ENCODE peak calls at places on chromosome 6, in nine cellular contexts. One of them, this sample, is unnamed.

GRCh38 chr6:154403803-154404202 is 47.2 kb upstream of the IPCEF1 start:
- DNase-seq in fibroblast of pulmonary artery: peak; percentile 68
- DNase-seq in AG10803: peak; percentile 62
- DNase-seq in ovary: peak; percentile 39
- DNase-seq in GM23338: no peak
- DNase-seq in Caco-2: no peak
- DNase-seq in endothelial cell: no peak
- DNase-seq in tibial artery: no peak
- DNase-seq in psoas muscle: no peak
- DNase-seq in this sample: no peak

GRCh38 chr6:154448448-154449096 is 61.9 kb downstream of the CNKSR3 start:
- DNase-seq in endothelial cell: no peak
- DNase-seq in GM23338: peak; percentile 43
- DNase-seq in psoas muscle: no peak
- DNase-seq in Caco-2: no peak
- DNase-seq in fibroblast of pulmonary artery: peak; percentile 83
- DNase-seq in AG10803: peak; percentile 82
- DNase-seq in tibial artery: no peak
- DNase-seq in ovary: no peak
- DNase-seq in this sample: no peak

GRCh38 chr6:53244958-53245357 is 96.3 kb upstream of the GCM1 start:
- DNase-seq in psoas muscle: no peak
- DNase-seq in endothelial cell: no peak
- DNase-seq in tibial artery: no peak
- DNase-seq in Caco-2: no peak
- DNase-seq in AG10803: no peak
- DNase-seq in fibroblast of pulmonary artery: no peak
- DNase-seq in ovary: no peak
- DNase-seq in GM23338: no peak
- DNase-seq in this sample: no peak

GRCh38 chr6:160081398-160081797 is 40.2 kb upstream of the SLC22A1 start:
- DNase-seq in GM23338: peak; percentile 21
- DNase-seq in psoas muscle: no peak
- DNase-seq in ovary: no peak
- DNase-seq in endothelial cell: no peak
- DNase-seq in tibial artery: no peak
- DNase-seq in Caco-2: peak; percentile 24
- DNase-seq in AG10803: no peak
- DNase-seq in fibroblast of pulmonary artery: no peak
- DNase-seq in this sample: no peak

GRCh38 chr6:52815167-52816092 is 11.8 kb upstream of the GSTA1 start:
- DNase-seq in psoas muscle: no peak
- DNase-seq in endothelial cell: peak; percentile 57
- DNase-seq in AG10803: peak; percentile 46
- DNase-seq in Caco-2: peak; percentile 67
- DNase-seq in ovary: peak; percentile 32
- DNase-seq in fibroblast of pulmonary artery: peak; percentile 56
- DNase-seq in tibial artery: peak; percentile 25
- DNase-seq in GM23338: peak; percentile 75
- DNase-seq in this sample: no peak

GRCh38 chr6:37074053-37074827 is 68.8 kb downstream of the FGD2 start:
- DNase-seq in ovary: peak; percentile 70
- DNase-seq in endothelial cell: no peak
- DNase-seq in AG10803: peak; percentile 78
- DNase-seq in GM23338: no peak
- DNase-seq in Caco-2: no peak
- DNase-seq in psoas muscle: peak; percentile 87
- DNase-seq in tibial artery: peak; percentile 60
- DNase-seq in fibroblast of pulmonary artery: peak; percentile 80
- DNase-seq in this sample: no peak

GRCh38 chr6:83042671-83043070 is 23.0 kb downstream of the UBE3D start:
- DNase-seq in GM23338: no peak
- DNase-seq in Caco-2: no peak
- DNase-seq in endothelial cell: no peak
- DNase-seq in ovary: no peak
- DNase-seq in fibroblast of pulmonary artery: no peak
- DNase-seq in AG10803: no peak
- DNase-seq in tibial artery: no peak
- DNase-seq in psoas muscle: no peak
- DNase-seq in this sample: no peak

GRCh38 chr6:52872031-52872430 is 31.4 kb upstream of the GSTA5 start:
- DNase-seq in endothelial cell: no peak
- DNase-seq in AG10803: no peak
- DNase-seq in tibial artery: no peak
- DNase-seq in ovary: no peak
- DNase-seq in Caco-2: no peak
- DNase-seq in fibroblast of pulmonary artery: no peak
- DNase-seq in psoas muscle: no peak
- DNase-seq in GM23338: no peak
- DNase-seq in this sample: no peak

GRCh38 chr6:98639236-98639635 is 195.1 kb upstream of the POU3F2 start:
- DNase-seq in fibroblast of pulmonary artery: no peak
- DNase-seq in Caco-2: no peak
- DNase-seq in tibial artery: no peak
- DNase-seq in endothelial cell: no peak
- DNase-seq in AG10803: no peak
- DNase-seq in GM23338: no peak
- DNase-seq in ovary: no peak
- DNase-seq in psoas muscle: no peak
- DNase-seq in this sample: no peak

GRCh38 chr6:137808191-137808590 is 58.9 kb upstream of the TNFAIP3 start:
- DNase-seq in endothelial cell: no peak
- DNase-seq in fibroblast of pulmonary artery: peak; percentile 79
- DNase-seq in ovary: no peak
- DNase-seq in psoas muscle: no peak
- DNase-seq in AG10803: peak; percentile 68
- DNase-seq in Caco-2: no peak
- DNase-seq in tibial artery: no peak
- DNase-seq in GM23338: no peak
- DNase-seq in this sample: no peak

GRCh38 chr6:2853766-2854393 is 12.2 kb upstream of the SERPINB1 start:
- DNase-seq in endothelial cell: no peak
- DNase-seq in GM23338: peak; percentile 73
- DNase-seq in Caco-2: no peak
- DNase-seq in fibroblast of pulmonary artery: peak; percentile 86
- DNase-seq in psoas muscle: no peak
- DNase-seq in AG10803: peak; percentile 82
- DNase-seq in tibial artery: no peak
- DNase-seq in ovary: peak; percentile 61
- DNase-seq in this sample: peak; percentile 75

GRCh38 chr6:89198235-89198634 is 18.9 kb downstream of the GABRR1 start:
- DNase-seq in AG10803: no peak
- DNase-seq in ovary: no peak
- DNase-seq in fibroblast of pulmonary artery: no peak
- DNase-seq in GM23338: no peak
- DNase-seq in endothelial cell: no peak
- DNase-seq in Caco-2: no peak
- DNase-seq in psoas muscle: no peak
- DNase-seq in tibial artery: no peak
- DNase-seq in this sample: no peak

GRCh38 chr6:50602191-50602810 is 111.0 kb upstream of the TFAP2D start:
- DNase-seq in endothelial cell: peak; percentile 30
- DNase-seq in fibroblast of pulmonary artery: peak; percentile 44
- DNase-seq in GM23338: peak; percentile 74
- DNase-seq in AG10803: peak; percentile 20
- DNase-seq in ovary: no peak
- DNase-seq in Caco-2: peak; percentile 57
- DNase-seq in tibial artery: no peak
- DNase-seq in psoas muscle: no peak
- DNase-seq in this sample: no peak

GRCh38 chr6:141956868-141957267 is 175.9 kb upstream of the GJE1 start:
- DNase-seq in tibial artery: no peak
- DNase-seq in psoas muscle: no peak
- DNase-seq in AG10803: no peak
- DNase-seq in GM23338: no peak
- DNase-seq in fibroblast of pulmonary artery: no peak
- DNase-seq in endothelial cell: peak; percentile 9
- DNase-seq in Caco-2: no peak
- DNase-seq in ovary: no peak
- DNase-seq in this sample: no peak

GRCh38 chr6:56690519-56691200 is 48.0 kb upstream of the DST start:
- DNase-seq in GM23338: no peak
- DNase-seq in Caco-2: no peak
- DNase-seq in AG10803: peak; percentile 87
- DNase-seq in psoas muscle: no peak
- DNase-seq in fibroblast of pulmonary artery: peak; percentile 88
- DNase-seq in tibial artery: no peak
- DNase-seq in ovary: no peak
- DNase-seq in endothelial cell: no peak
- DNase-seq in this sample: no peak

GRCh38 chr6:26388014-26388413 is 5.1 kb downstream of the BTN2A2 start:
- DNase-seq in Caco-2: peak; percentile 49
- DNase-seq in tibial artery: no peak
- DNase-seq in psoas muscle: no peak
- DNase-seq in endothelial cell: no peak
- DNase-seq in AG10803: no peak
- DNase-seq in ovary: no peak
- DNase-seq in fibroblast of pulmonary artery: no peak
- DNase-seq in GM23338: peak; percentile 22
- DNase-seq in this sample: no peak

DNA sequence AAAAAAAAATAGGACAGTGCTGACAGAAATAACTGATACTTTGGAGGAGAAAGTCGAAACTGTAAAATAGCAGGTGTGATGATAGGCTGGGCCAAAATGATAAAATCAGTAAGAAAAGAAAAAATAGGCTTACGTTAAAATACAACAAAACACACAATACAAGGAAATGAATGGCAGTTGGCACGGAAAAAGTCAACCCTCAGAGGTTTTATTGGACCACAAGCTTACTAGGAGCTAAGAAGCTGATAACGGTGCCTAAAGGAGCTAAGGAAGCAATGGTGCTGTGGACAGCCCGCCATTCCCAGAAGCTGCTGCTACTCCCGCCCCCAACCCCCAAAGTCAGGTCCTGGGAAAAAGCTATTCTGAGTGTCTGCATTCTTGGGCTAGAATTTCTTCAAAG is 55.9 kb upstream of the RNF146 start:
- DNase-seq in tibial artery: no peak
- DNase-seq in fibroblast of pulmonary artery: no peak
- DNase-seq in endothelial cell: no peak
- DNase-seq in AG10803: no peak
- DNase-seq in Caco-2: no peak
- DNase-seq in GM23338: peak; percentile 14
- DNase-seq in psoas muscle: no peak
- DNase-seq in ovary: no peak
- DNase-seq in this sample: no peak
- TF ChIP-seq CTCF in tibial artery: no peak
- TF ChIP-seq CTCF in fibroblast of pulmonary artery: no peak
- TF ChIP-seq CTCF in endothelial cell: no peak
- TF ChIP-seq CTCF in AG10803: no peak
- TF ChIP-seq CTCF in Caco-2: no peak
- TF ChIP-seq CTCF in GM23338: no peak
- TF ChIP-seq CTCF in psoas muscle: no peak
- TF ChIP-seq CTCF in ovary: no peak
- TF ChIP-seq CTCF in this sample: no peak

DNA sequence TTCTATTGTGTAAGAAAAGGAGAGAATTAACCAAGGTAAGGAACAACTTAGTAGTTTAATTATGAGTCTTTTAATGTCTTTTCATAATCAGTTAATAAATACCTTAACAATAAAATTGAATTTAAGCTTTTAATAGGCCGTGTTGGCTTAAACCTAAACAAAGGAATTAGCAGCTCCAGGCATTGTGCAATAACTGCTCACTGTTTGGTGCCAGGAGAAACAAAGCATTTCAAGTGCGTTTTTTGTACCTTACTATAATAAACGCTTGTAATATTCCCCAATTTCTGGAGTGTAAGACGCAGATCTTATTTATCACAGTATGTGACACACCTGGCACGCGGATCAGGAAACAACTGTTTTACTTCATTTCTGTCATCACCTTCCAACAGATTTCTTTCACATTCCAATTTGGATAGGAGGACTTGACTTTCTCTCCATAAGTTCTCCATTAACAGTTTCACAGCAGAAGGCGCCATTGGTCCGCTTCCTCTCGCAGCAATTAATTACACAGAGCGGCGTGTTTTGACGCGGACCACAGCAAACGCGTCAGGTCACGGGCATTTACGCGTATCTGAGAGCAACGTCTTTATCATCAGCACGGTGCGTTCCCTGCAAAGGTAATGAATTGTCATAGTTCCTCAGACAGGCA is 335.8 kb upstream of the NT5E start:
- DNase-seq in fibroblast of pulmonary artery: peak; percentile 89
- DNase-seq in endothelial cell: no peak
- DNase-seq in GM23338: no peak
- DNase-seq in tibial artery: no peak
- DNase-seq in AG10803: peak; percentile 51
- DNase-seq in ovary: peak; percentile 23
- DNase-seq in psoas muscle: no peak
- DNase-seq in Caco-2: no peak
- DNase-seq in this sample: no peak
- TF ChIP-seq CTCF in fibroblast of pulmonary artery: no peak
- TF ChIP-seq CTCF in endothelial cell: no peak
- TF ChIP-seq CTCF in GM23338: no peak
- TF ChIP-seq CTCF in tibial artery: no peak
- TF ChIP-seq CTCF in AG10803: no peak
- TF ChIP-seq CTCF in ovary: no peak
- TF ChIP-seq CTCF in psoas muscle: no peak
- TF ChIP-seq CTCF in Caco-2: no peak
- TF ChIP-seq CTCF in this sample: no peak

DNA sequence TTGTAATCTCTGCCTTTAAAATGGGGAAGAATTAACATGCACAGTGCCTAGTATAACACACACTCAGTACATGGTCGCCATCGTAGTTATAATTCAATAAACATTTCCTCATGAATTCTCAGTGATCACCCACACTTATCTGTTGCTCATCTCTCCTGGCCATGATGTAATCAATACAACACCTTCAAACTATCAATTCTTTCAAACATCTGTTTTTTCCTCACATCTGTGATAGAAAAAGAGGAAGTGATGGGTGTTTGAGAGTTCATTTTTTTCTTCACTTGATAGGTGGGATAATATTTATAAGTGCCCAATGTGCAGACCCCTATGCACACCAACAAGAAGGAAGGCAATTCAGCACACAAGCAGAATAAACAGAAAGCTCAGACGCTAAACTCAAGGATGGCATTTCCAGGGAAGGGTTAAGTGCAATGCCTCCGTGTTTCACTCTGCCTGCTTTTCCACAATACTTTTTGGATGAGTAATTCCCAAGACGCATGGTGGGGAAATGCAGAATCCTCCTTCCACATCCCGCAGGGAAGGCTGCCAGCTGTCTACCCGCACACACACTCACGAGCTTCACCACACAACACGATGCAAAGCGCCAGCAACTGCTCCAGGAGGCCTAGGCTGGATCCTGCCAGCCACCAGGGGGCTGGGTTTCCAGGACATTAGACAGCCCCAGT is 100.3 kb downstream of the GMPR start:
- DNase-seq in AG10803: peak; percentile 100
- DNase-seq in ovary: peak; percentile 75
- DNase-seq in psoas muscle: peak; percentile 78
- DNase-seq in Caco-2: peak; percentile 28
- DNase-seq in tibial artery: peak; percentile 85
- DNase-seq in endothelial cell: peak; percentile 28
- DNase-seq in fibroblast of pulmonary artery: peak; percentile 99
- DNase-seq in GM23338: peak; percentile 59
- DNase-seq in this sample: peak; percentile 76
- TF ChIP-seq CTCF in AG10803: peak; percentile 79
- TF ChIP-seq CTCF in ovary: peak; percentile 36
- TF ChIP-seq CTCF in psoas muscle: peak; percentile 40
- TF ChIP-seq CTCF in Caco-2: peak; percentile 21
- TF ChIP-seq CTCF in tibial artery: peak; percentile 35
- TF ChIP-seq CTCF in endothelial cell: no peak
- TF ChIP-seq CTCF in fibroblast of pulmonary artery: peak; percentile 84
- TF ChIP-seq CTCF in GM23338: peak; percentile 45
- TF ChIP-seq CTCF in this sample: no peak

GRCh38 chr6:43077981-43078411 is 1.9 kb downstream of the PTK7 start:
- DNase-seq in tibial artery: no peak
- DNase-seq in psoas muscle: no peak
- DNase-seq in fibroblast of pulmonary artery: peak; percentile 41
- DNase-seq in GM23338: no peak
- DNase-seq in ovary: no peak
- DNase-seq in AG10803: peak; percentile 95
- DNase-seq in endothelial cell: no peak
- DNase-seq in Caco-2: no peak
- DNase-seq in this sample: no peak
- TF ChIP-seq CTCF in tibial artery: no peak
- TF ChIP-seq CTCF in psoas muscle: no peak
- TF ChIP-seq CTCF in fibroblast of pulmonary artery: no peak
- TF ChIP-seq CTCF in GM23338: no peak
- TF ChIP-seq CTCF in ovary: no peak
- TF ChIP-seq CTCF in AG10803: peak; percentile 15
- TF ChIP-seq CTCF in endothelial cell: no peak
- TF ChIP-seq CTCF in Caco-2: no peak
- TF ChIP-seq CTCF in this sample: no peak